ENCODE peak calls at places on chromosomes 11 and 22, in eight cellular contexts. One of them, this sample, is unnamed.

GRCh38 chr11:38060930-38061329 is 1462.9 kb upstream of the RAG2 start:
- DNase-seq in Calu3: no peak
- DNase-seq in adrenal gland: no peak
- DNase-seq in AG09319: no peak
- DNase-seq in IMR-90: no peak
- DNase-seq in brain microvascular endothelial cell: peak
- DNase-seq in CD8-positive, alpha-beta T cell: no peak
- DNase-seq in endothelial cell: no peak
- DNase-seq in this sample: no peak

GRCh38 chr11:48170840-48171233 is 45.8 kb upstream of the OR4B1 start:
- DNase-seq in brain microvascular endothelial cell: no peak
- DNase-seq in endothelial cell: no peak
- DNase-seq in CD8-positive, alpha-beta T cell: no peak
- DNase-seq in adrenal gland: no peak
- DNase-seq in Calu3: no peak
- DNase-seq in AG09319: peak
- DNase-seq in IMR-90: peak
- DNase-seq in this sample: peak

GRCh38 chr11:100671471-100671870 is 15.6 kb upstream of the ARHGAP42 start:
- DNase-seq in AG09319: no peak
- DNase-seq in CD8-positive, alpha-beta T cell: no peak
- DNase-seq in endothelial cell: no peak
- DNase-seq in brain microvascular endothelial cell: peak
- DNase-seq in adrenal gland: no peak
- DNase-seq in IMR-90: peak
- DNase-seq in Calu3: no peak
- DNase-seq in this sample: no peak

GRCh38 chr11:128342511-128343133 is 244.7 kb downstream of the ETS1 start:
- DNase-seq in endothelial cell: no peak
- DNase-seq in CD8-positive, alpha-beta T cell: no peak
- DNase-seq in AG09319: no peak
- DNase-seq in Calu3: peak
- DNase-seq in adrenal gland: peak
- DNase-seq in brain microvascular endothelial cell: peak
- DNase-seq in IMR-90: peak
- DNase-seq in this sample: peak

GRCh38 chr11:16240687-16241086 is 115.7 kb downstream of the SOX6 start:
- DNase-seq in AG09319: no peak
- DNase-seq in CD8-positive, alpha-beta T cell: no peak
- DNase-seq in IMR-90: no peak
- DNase-seq in Calu3: no peak
- DNase-seq in endothelial cell: no peak
- DNase-seq in adrenal gland: no peak
- DNase-seq in brain microvascular endothelial cell: no peak
- DNase-seq in this sample: no peak

GRCh38 chr11:3040881-3041280 is 16.3 kb downstream of the CARS1 start:
- DNase-seq in AG09319: no peak
- DNase-seq in CD8-positive, alpha-beta T cell: no peak
- DNase-seq in endothelial cell: no peak
- DNase-seq in Calu3: no peak
- DNase-seq in adrenal gland: no peak
- DNase-seq in brain microvascular endothelial cell: no peak
- DNase-seq in IMR-90: no peak
- DNase-seq in this sample: no peak

GRCh38 chr11:13135385-13136271 is 126.5 kb downstream of the RASSF10 start:
- DNase-seq in adrenal gland: no peak
- DNase-seq in brain microvascular endothelial cell: peak
- DNase-seq in CD8-positive, alpha-beta T cell: no peak
- DNase-seq in AG09319: peak
- DNase-seq in IMR-90: peak
- DNase-seq in Calu3: no peak
- DNase-seq in endothelial cell: no peak
- DNase-seq in this sample: peak

GRCh38 chr11:2759228-2760195 is 59.7 kb upstream of the KCNQ1OT1 start:
- DNase-seq in AG09319: no peak
- DNase-seq in Calu3: no peak
- DNase-seq in IMR-90: no peak
- DNase-seq in adrenal gland: peak
- DNase-seq in CD8-positive, alpha-beta T cell: no peak
- DNase-seq in endothelial cell: no peak
- DNase-seq in brain microvascular endothelial cell: no peak
- DNase-seq in this sample: no peak

GRCh38 chr22:45320326-45320976 is 10.7 kb downstream of the FAM118A start:
- DNase-seq in IMR-90: peak
- DNase-seq in adrenal gland: no peak
- DNase-seq in Calu3: no peak
- DNase-seq in endothelial cell: no peak
- DNase-seq in CD8-positive, alpha-beta T cell: no peak
- DNase-seq in brain microvascular endothelial cell: no peak
- DNase-seq in AG09319: no peak
- DNase-seq in this sample: no peak

GRCh38 chr22:25131198-25131887 is 68.3 kb upstream of the CRYBB3 start:
- DNase-seq in CD8-positive, alpha-beta T cell: no peak
- DNase-seq in adrenal gland: no peak
- DNase-seq in IMR-90: no peak
- DNase-seq in AG09319: no peak
- DNase-seq in brain microvascular endothelial cell: no peak
- DNase-seq in Calu3: peak
- DNase-seq in endothelial cell: no peak
- DNase-seq in this sample: no peak

GRCh38 chr11:9855579-9856260 is 191.8 kb downstream of the SWAP70 start:
- DNase-seq in AG09319: no peak
- DNase-seq in adrenal gland: no peak
- DNase-seq in Calu3: no peak
- DNase-seq in endothelial cell: no peak
- DNase-seq in CD8-positive, alpha-beta T cell: no peak
- DNase-seq in brain microvascular endothelial cell: no peak
- DNase-seq in IMR-90: peak
- DNase-seq in this sample: peak

GRCh38 chr11:61737131-61737530 is 15.3 kb upstream of the MYRF start:
- DNase-seq in IMR-90: no peak
- DNase-seq in brain microvascular endothelial cell: no peak
- DNase-seq in CD8-positive, alpha-beta T cell: no peak
- DNase-seq in endothelial cell: no peak
- DNase-seq in adrenal gland: no peak
- DNase-seq in Calu3: no peak
- DNase-seq in AG09319: no peak
- DNase-seq in this sample: no peak
- TF ChIP-seq CTCF in IMR-90: no peak
- TF ChIP-seq CTCF in brain microvascular endothelial cell: no peak
- TF ChIP-seq CTCF in CD8-positive, alpha-beta T cell: no peak
- TF ChIP-seq CTCF in endothelial cell: no peak
- TF ChIP-seq CTCF in adrenal gland: no peak
- TF ChIP-seq CTCF in Calu3: no peak
- TF ChIP-seq CTCF in AG09319: no peak
- TF ChIP-seq CTCF in this sample: no peak

GRCh38 chr11:31910950-31911576 is 99.9 kb upstream of the PAX6 start:
- DNase-seq in AG09319: no peak
- DNase-seq in CD8-positive, alpha-beta T cell: no peak
- DNase-seq in endothelial cell: no peak
- DNase-seq in IMR-90: no peak
- DNase-seq in brain microvascular endothelial cell: no peak
- DNase-seq in adrenal gland: no peak
- DNase-seq in Calu3: no peak
- DNase-seq in this sample: no peak
- TF ChIP-seq CTCF in AG09319: no peak
- TF ChIP-seq CTCF in CD8-positive, alpha-beta T cell: no peak
- TF ChIP-seq CTCF in endothelial cell: no peak
- TF ChIP-seq CTCF in IMR-90: no peak
- TF ChIP-seq CTCF in brain microvascular endothelial cell: no peak
- TF ChIP-seq CTCF in adrenal gland: no peak
- TF ChIP-seq CTCF in Calu3: no peak
- TF ChIP-seq CTCF in this sample: no peak

GRCh38 chr22:23403720-23404688 is 176.1 kb downstream of the IGLL1 start:
- DNase-seq in endothelial cell: no peak
- DNase-seq in IMR-90: no peak
- DNase-seq in CD8-positive, alpha-beta T cell: no peak
- DNase-seq in Calu3: no peak
- DNase-seq in adrenal gland: no peak
- DNase-seq in AG09319: no peak
- DNase-seq in brain microvascular endothelial cell: no peak
- DNase-seq in this sample: no peak
- TF ChIP-seq CTCF in endothelial cell: no peak
- TF ChIP-seq CTCF in IMR-90: no peak
- TF ChIP-seq CTCF in CD8-positive, alpha-beta T cell: no peak
- TF ChIP-seq CTCF in Calu3: no peak
- TF ChIP-seq CTCF in adrenal gland: no peak
- TF ChIP-seq CTCF in AG09319: no peak
- TF ChIP-seq CTCF in brain microvascular endothelial cell: no peak
- TF ChIP-seq CTCF in this sample: no peak

GRCh38 chr22:39138357-39138997 is 14.0 kb downstream of the CBX7 start:
- DNase-seq in Calu3: no peak
- DNase-seq in brain microvascular endothelial cell: no peak
- DNase-seq in endothelial cell: no peak
- DNase-seq in CD8-positive, alpha-beta T cell: no peak
- DNase-seq in adrenal gland: no peak
- DNase-seq in AG09319: no peak
- DNase-seq in IMR-90: no peak
- DNase-seq in this sample: no peak
- TF ChIP-seq CTCF in Calu3: no peak
- TF ChIP-seq CTCF in brain microvascular endothelial cell: no peak
- TF ChIP-seq CTCF in endothelial cell: no peak
- TF ChIP-seq CTCF in CD8-positive, alpha-beta T cell: no peak
- TF ChIP-seq CTCF in adrenal gland: no peak
- TF ChIP-seq CTCF in AG09319: no peak
- TF ChIP-seq CTCF in IMR-90: no peak
- TF ChIP-seq CTCF in this sample: no peak

GRCh38 chr11:95089620-95090542 is at the start of gene ENDOD1:
- DNase-seq in AG09319: no peak
- DNase-seq in Calu3: peak
- DNase-seq in CD8-positive, alpha-beta T cell: peak
- DNase-seq in IMR-90: peak
- DNase-seq in brain microvascular endothelial cell: peak
- DNase-seq in adrenal gland: peak
- DNase-seq in endothelial cell: peak
- DNase-seq in this sample: peak
- TF ChIP-seq CTCF in AG09319: peak
- TF ChIP-seq CTCF in Calu3: no peak
- TF ChIP-seq CTCF in CD8-positive, alpha-beta T cell: no peak
- TF ChIP-seq CTCF in IMR-90: peak
- TF ChIP-seq CTCF in brain microvascular endothelial cell: peak
- TF ChIP-seq CTCF in adrenal gland: peak
- TF ChIP-seq CTCF in endothelial cell: no peak
- TF ChIP-seq CTCF in this sample: no peak

GRCh38 chr22:38221908-38222796 is 20.4 kb downstream of the MAFF start:
- DNase-seq in endothelial cell: no peak
- DNase-seq in CD8-positive, alpha-beta T cell: no peak
- DNase-seq in Calu3: no peak
- DNase-seq in AG09319: no peak
- DNase-seq in brain microvascular endothelial cell: no peak
- DNase-seq in IMR-90: no peak
- DNase-seq in adrenal gland: no peak
- DNase-seq in this sample: no peak

GRCh38 chr22:38220653-38221386 is 19.0 kb downstream of the MAFF start:
- DNase-seq in CD8-positive, alpha-beta T cell: no peak
- DNase-seq in brain microvascular endothelial cell: no peak
- DNase-seq in IMR-90: no peak
- DNase-seq in Calu3: no peak
- DNase-seq in adrenal gland: no peak
- DNase-seq in AG09319: no peak
- DNase-seq in endothelial cell: no peak
- DNase-seq in this sample: no peak

GRCh38 chr22:38221407-38221806 is 19.6 kb downstream of the MAFF start:
- DNase-seq in IMR-90: no peak
- DNase-seq in brain microvascular endothelial cell: no peak
- DNase-seq in AG09319: no peak
- DNase-seq in adrenal gland: no peak
- DNase-seq in endothelial cell: no peak
- DNase-seq in CD8-positive, alpha-beta T cell: no peak
- DNase-seq in Calu3: no peak
- DNase-seq in this sample: no peak

GRCh38 chr22:38222797-38223119 is 21.0 kb downstream of the MAFF start:
- DNase-seq in endothelial cell: no peak
- DNase-seq in IMR-90: no peak
- DNase-seq in adrenal gland: no peak
- DNase-seq in AG09319: no peak
- DNase-seq in Calu3: peak
- DNase-seq in CD8-positive, alpha-beta T cell: no peak
- DNase-seq in brain microvascular endothelial cell: no peak
- DNase-seq in this sample: no peak

DNA sequence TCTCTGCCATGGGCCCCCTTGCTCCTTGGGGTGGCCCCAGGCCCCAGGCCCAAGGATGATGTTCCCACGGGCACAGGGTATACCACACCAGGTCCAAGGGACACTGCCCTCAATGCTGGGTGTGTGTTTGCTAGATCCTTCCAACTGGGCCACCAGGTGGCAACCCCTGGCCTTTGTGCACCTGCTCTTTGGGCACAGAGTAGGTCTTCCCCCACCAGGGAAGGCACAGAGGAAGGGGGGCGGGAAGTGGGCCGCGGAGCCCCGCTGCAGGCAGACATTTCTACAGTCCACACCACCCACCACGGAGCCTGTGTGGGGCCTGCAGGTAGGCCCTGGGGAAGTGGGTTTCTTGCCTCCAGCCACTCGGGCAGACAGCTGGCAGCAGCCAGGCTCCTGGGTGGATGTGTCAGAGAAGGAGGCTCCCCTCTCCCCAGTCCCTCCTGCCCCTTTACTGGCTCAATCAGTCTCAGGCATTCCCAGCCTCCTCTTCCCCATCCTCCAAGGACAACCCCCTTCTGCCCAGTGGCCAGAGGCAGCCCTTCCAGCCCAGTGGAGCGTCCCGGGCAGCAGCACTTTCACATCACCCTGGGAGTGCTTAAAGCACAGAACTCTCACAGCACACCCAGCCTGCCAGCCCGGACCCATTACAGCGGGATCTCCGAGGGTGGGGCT is 21.6 kb downstream of the MAFF start:
- DNase-seq in adrenal gland: no peak
- DNase-seq in endothelial cell: no peak
- DNase-seq in IMR-90: no peak
- DNase-seq in brain microvascular endothelial cell: no peak
- DNase-seq in CD8-positive, alpha-beta T cell: no peak
- DNase-seq in Calu3: no peak
- DNase-seq in AG09319: no peak
- DNase-seq in this sample: no peak
- TF ChIP-seq CTCF in adrenal gland: no peak
- TF ChIP-seq CTCF in endothelial cell: no peak
- TF ChIP-seq CTCF in IMR-90: no peak
- TF ChIP-seq CTCF in brain microvascular endothelial cell: no peak
- TF ChIP-seq CTCF in CD8-positive, alpha-beta T cell: no peak
- TF ChIP-seq CTCF in Calu3: peak
- TF ChIP-seq CTCF in AG09319: no peak
- TF ChIP-seq CTCF in this sample: no peak

DNA sequence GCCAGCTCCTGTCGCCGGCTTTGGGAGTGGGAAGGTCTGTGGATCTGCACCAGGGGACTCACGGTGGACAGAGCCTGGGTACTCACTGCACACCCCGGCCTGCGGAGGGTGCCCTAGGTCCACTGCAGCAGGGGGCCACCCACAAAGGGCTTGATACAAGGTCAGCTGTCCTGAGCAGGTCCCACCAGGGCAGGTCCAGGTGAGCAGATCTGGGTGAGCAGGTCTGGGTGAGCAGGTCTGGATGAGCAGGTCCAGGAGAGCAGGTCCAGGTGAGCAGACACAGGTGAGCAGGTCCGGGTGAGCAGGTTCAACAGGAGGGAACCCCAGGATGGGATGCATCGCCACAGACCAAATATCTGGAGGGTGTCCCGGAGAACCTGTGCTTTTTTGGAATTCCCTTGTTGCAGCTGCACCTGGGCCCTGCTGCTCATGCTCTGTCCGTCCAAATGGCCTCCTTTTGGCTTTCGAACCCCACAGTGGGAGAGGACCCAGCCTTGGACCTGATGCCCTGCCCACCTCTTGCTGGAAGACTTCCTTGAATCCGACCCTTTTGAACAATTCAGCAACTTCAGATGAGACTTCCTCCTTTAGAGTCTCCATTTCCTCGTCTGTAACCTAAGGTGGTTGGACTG is 485.3 kb downstream of the TBC1D22A start:
- DNase-seq in CD8-positive, alpha-beta T cell: no peak
- DNase-seq in Calu3: no peak
- DNase-seq in AG09319: no peak
- DNase-seq in brain microvascular endothelial cell: no peak
- DNase-seq in IMR-90: no peak
- DNase-seq in endothelial cell: no peak
- DNase-seq in adrenal gland: no peak
- DNase-seq in this sample: no peak
- TF ChIP-seq CTCF in CD8-positive, alpha-beta T cell: no peak
- TF ChIP-seq CTCF in Calu3: no peak
- TF ChIP-seq CTCF in AG09319: no peak
- TF ChIP-seq CTCF in brain microvascular endothelial cell: no peak
- TF ChIP-seq CTCF in IMR-90: no peak
- TF ChIP-seq CTCF in endothelial cell: no peak
- TF ChIP-seq CTCF in adrenal gland: no peak
- TF ChIP-seq CTCF in this sample: no peak

This sample was measured in foreskin fibroblast.